ENCODE peak calls at places on chromosomes 7 and 10, in ten cellular contexts. V, R, E, G, S, T, P, M, K and Z are unnamed samples.

GRCh38 chr10:79029478-79030390 is 39.0 kb upstream of the ZMIZ1 start:
- DNase-seq in P (no peak), S (no peak), V (no peak), G (no peak), T (peak; percentile 6), R (no peak), K (no peak), E (no peak), M (no peak), Z (no peak)

GRCh38 chr10:13310518-13311176 is 10.8 kb upstream of the PHYH start:
- DNase-seq in G (no peak), E (no peak), T (no peak), R (no peak), M (no peak), V (no peak), K (no peak), S (no peak), P (no peak), Z (no peak)

GRCh38 chr10:116184448-116184794 is 88.6 kb downstream of the GFRA1 start:
- DNase-seq in K (no peak), S (no peak), R (no peak), G (no peak), V (no peak), M (no peak), T (no peak), E (no peak), P (no peak), Z (no peak)

GRCh38 chr7:155234950-155235789 is 62.5 kb upstream of the INSIG1 start:
- DNase-seq in G (no peak), R (no peak), P (no peak), V (no peak), K (no peak), E (no peak), M (no peak), S (no peak), T (no peak), Z (no peak)

GRCh38 chr10:132774905-132775863 is 10.8 kb downstream of the NKX6-2 start:
- DNase-seq in T (no peak), E (no peak), V (peak; percentile 30), M (no peak), K (no peak), G (no peak), R (no peak), S (no peak), P (no peak), Z (no peak)

GRCh38 chr7:9231683-9232082 is 798.3 kb downstream of the NXPH1 start:
- DNase-seq in R (no peak), T (no peak), M (no peak), P (no peak), S (no peak), G (no peak), E (no peak), V (peak; percentile 35), K (peak; percentile 9), Z (peak; percentile 13)

GRCh38 chr7:1083729-1084657 is 3.9 kb upstream of the GPER1 start:
- DNase-seq in E (peak; percentile 26), G (no peak), T (no peak), K (no peak), P (no peak), S (no peak), M (no peak), V (no peak), R (no peak), Z (no peak)

GRCh38 chr10:59750155-59750945 is 2.9 kb downstream of the MRLN start:
- DNase-seq in R (no peak), T (no peak), P (no peak), M (no peak), V (no peak), S (no peak), K (no peak), G (no peak), E (no peak), Z (no peak)

GRCh38 chr10:46216836-46217748 is 69.7 kb upstream of the ANTXRL start:
- DNase-seq in E (no peak), S (no peak), P (no peak), T (no peak), M (no peak), G (no peak), K (no peak), V (no peak), R (no peak), Z (no peak)

GRCh38 chr7:56081626-56082340 is 11.0 kb downstream of the PHKG1 start:
- DNase-seq in V (no peak), M (no peak), P (no peak), R (no peak), T (no peak), E (no peak), G (no peak), S (no peak), K (no peak), Z (no peak)

GRCh38 chr7:56078196-56078595 is 14.1 kb downstream of the SUMF2 start:
- DNase-seq in P (no peak), K (no peak), S (no peak), M (no peak), R (no peak), T (no peak), E (no peak), G (no peak), V (no peak), Z (no peak)

GRCh38 chr7:56077681-56078080 is 13.6 kb downstream of the SUMF2 start:
- DNase-seq in V (no peak), M (no peak), T (no peak), G (no peak), R (no peak), E (no peak), K (no peak), P (no peak), S (no peak), Z (no peak)

GRCh38 chr7:56083150-56083785 is 9.5 kb downstream of the PHKG1 start:
- DNase-seq in S (no peak), G (no peak), E (no peak), T (no peak), M (no peak), R (no peak), V (no peak), K (no peak), P (no peak), Z (no peak)

DNA sequence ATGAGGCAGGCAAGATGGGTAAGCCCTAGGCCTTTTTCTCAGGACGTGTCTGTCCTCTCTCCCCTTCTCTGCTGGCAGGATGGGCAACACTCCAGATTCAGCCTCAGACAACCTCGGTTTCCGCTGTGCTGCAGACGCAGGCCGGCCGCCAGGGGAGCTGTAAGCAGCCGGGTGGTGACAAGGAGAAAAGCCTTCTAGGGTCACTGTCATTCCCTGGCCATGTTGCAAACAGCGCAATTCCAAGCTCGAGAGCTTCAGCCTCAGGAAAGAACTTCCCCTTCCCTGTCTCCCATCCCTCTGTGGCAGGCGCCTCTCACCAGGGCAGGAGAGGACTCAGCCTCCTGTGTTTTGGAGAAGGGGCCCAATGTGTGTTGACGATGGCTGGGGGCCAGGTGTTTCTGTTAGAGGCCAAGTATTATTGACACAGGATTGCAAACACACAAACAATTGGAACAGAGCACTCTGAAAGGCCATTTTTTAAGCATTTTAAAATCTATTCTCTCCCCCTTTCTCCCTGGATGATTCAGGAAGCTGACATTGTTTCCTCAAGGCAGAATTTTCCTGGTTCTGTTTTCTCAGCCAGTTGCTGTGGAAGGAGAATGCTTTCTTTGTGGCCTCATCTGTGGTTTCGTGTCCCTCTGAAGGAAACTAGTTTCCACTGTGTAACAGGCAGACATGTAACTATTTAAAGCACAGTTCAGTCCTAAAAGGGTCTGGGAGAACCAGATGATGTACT is 13.1 kb downstream of the PHKG1 start:
- DNase-seq in V (peak; percentile 59), T (peak; percentile 53), G (peak; percentile 30), R (peak; percentile 83), M (peak; percentile 60), S (no peak), K (peak; percentile 26), E (peak; percentile 47), P (peak; percentile 80), Z (no peak)
- TF ChIP-seq CTCF in V (peak; percentile 56), T (peak; percentile 16), G (peak; percentile 80), R (peak; percentile 90), M (peak; percentile 82), S (no peak), K (no peak), E (peak; percentile 41), P (peak; percentile 92), Z (peak; percentile 34)

GRCh38 chr10:100879741-100880360 is 32.9 kb upstream of the SLF2 start:
- DNase-seq in R (no peak), E (no peak), V (peak; percentile 32), G (peak; percentile 47), K (no peak), M (no peak), P (no peak), S (no peak), T (no peak), Z (no peak)
- TF ChIP-seq CTCF in R (no peak), E (no peak), V (peak; percentile 7), G (no peak), K (no peak), M (no peak), P (no peak), S (no peak), T (no peak), Z (no peak)

DNA sequence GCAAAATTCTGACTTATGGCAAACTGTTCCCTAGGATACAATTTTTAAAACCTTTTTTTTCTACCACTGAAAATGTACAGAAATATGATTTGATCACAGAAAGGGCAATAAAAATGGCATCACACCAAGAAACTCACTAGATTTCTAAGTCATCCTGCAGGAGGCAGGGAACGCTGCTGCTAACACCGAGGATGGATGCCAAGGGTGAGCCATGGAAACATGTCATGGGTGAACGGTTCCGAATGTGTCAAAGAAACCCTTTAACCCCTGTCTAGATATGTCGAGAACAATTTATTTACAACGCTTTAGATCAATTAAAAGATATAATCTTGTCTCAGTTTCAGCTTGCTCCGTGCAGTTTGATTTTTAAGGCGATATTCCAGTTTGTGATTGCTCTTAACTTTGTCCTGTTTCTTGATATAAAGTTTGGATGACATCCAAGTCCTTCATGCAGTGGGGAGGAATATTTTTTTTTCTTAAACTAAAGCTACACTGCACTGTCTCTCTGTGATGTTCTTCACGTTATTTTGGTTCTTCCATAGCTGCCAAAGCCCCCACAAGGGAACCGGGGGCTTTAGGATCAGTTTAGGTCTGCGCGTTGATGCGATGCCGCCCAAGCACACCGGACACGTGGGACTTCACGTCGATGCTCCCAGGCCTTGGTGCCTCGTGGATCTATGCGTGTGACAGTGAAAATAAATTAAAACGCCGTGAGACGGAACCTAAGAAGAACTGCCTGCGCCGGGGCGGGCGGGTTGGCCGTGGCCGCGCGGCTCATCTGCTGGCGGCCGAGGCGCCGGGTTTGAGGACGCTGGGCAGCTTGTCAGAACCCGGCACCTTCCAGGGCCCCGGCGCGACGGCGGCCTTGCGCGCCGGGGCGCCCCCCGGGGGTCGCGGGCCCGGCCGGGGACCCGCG is 220.2 kb downstream of the PHTF2 start:
- DNase-seq in M (peak; percentile 18), R (peak; percentile 25), V (peak; percentile 37), K (peak; percentile 24), E (peak; percentile 59), G (no peak), P (peak; percentile 45), T (peak; percentile 39), S (peak; percentile 28), Z (no peak)
- TF ChIP-seq CTCF in M (no peak), R (no peak), V (no peak), K (no peak), E (no peak), G (no peak), P (peak; percentile 18), T (no peak), S (no peak), Z (peak; percentile 2)

DNA sequence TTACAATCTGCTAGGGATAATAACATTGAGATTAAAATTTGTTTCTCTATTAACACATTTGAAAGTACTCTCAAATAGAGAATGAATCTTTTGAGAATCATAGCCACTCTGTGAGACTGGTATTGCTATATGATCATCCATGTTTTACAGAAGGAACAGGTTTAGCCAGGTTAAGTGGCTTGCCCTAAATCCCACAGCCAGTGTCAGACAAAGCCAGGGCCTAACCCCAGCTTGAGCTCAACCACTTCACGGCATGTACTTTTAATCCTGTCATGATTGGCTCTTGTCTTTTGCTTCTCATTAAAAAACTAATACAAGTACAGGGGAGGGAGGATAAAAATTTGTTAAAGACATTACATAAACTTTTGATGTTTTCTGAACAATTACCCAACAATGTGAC is 3.8 kb upstream of the ZNRF2 start:
- DNase-seq in T (no peak), G (no peak), M (no peak), K (no peak), E (no peak), R (no peak), V (no peak), P (no peak), S (no peak), Z (no peak)
- TF ChIP-seq CTCF in T (no peak), G (no peak), M (no peak), K (no peak), E (no peak), R (no peak), V (no peak), P (no peak), S (no peak), Z (no peak)